ENCODE peak calls at places on chromosomes 7 and 10, in six cellular contexts. V, Q, U, F, S and M are unnamed samples.

GRCh38 chr10:61100882-61101281 is 156.9 kb upstream of the RHOBTB1 start:
- DNase-seq in V (no peak), U (no peak), S (no peak), Q (no peak), F (no peak), M (no peak)

GRCh38 chr10:32746869-32747268 is 211.2 kb downstream of the ITGB1 start:
- DNase-seq in Q (peak; percentile 35), F (no peak), S (no peak), V (no peak), U (no peak), M (no peak)

GRCh38 chr7:140176271-140176701 is 497 bp downstream of the KDM7A start:
- DNase-seq in S (peak; percentile 26), V (peak; percentile 14), U (peak; percentile 35), F (no peak), Q (peak; percentile 67), M (no peak)

GRCh38 chr10:127048630-127049029 is 143.4 kb downstream of the DOCK1 start:
- DNase-seq in Q (no peak), U (no peak), V (no peak), S (no peak), F (no peak), M (no peak)

GRCh38 chr10:92880233-92880861 is 32.0 kb downstream of the EXOC6 start:
- DNase-seq in V (peak; percentile 71), Q (no peak), F (peak; percentile 42), U (no peak), S (no peak), M (no peak)

GRCh38 chr7:17651926-17652385 is 288.3 kb downstream of the SNX13 start:
- DNase-seq in V (peak; percentile 78), F (peak; percentile 63), Q (no peak), U (no peak), S (no peak), M (no peak)

GRCh38 chr7:19565602-19566001 is 143.2 kb downstream of the POLR1F start:
- DNase-seq in V (no peak), U (no peak), S (no peak), Q (no peak), F (no peak), M (no peak)

GRCh38 chr7:6261699-6262098 is 10.7 kb downstream of the CYTH3 start:
- DNase-seq in U (no peak), V (no peak), Q (no peak), F (no peak), S (no peak), M (no peak)

GRCh38 chr7:31811650-31812461 is 124.8 kb downstream of the PPP1R17 start:
- DNase-seq in F (no peak), S (no peak), U (no peak), Q (no peak), V (peak; percentile 97), M (no peak)

GRCh38 chr10:12635127-12635541 is 285.8 kb downstream of the CAMK1D start:
- DNase-seq in F (peak; percentile 37), Q (no peak), S (no peak), U (no peak), V (peak; percentile 73), M (no peak)

GRCh38 chr7:24328050-24328449 is 44.1 kb downstream of the NPY start:
- DNase-seq in F (no peak), Q (no peak), V (peak; percentile 75), S (no peak), U (no peak), M (no peak)

GRCh38 chr10:770975-771374 is 81.5 kb upstream of the DIP2C start:
- DNase-seq in S (no peak), F (no peak), Q (no peak), V (no peak), U (no peak), M (peak; percentile 10)

GRCh38 chr10:51301644-51302043 is 227.4 kb downstream of the PRKG1 start:
- DNase-seq in F (peak; percentile 74), Q (no peak), U (no peak), V (peak; percentile 51), S (no peak), M (no peak)

GRCh38 chr10:3067045-3067858 is at the start of gene PFKP:
- DNase-seq in V (peak; percentile 24), U (peak; percentile 50), F (no peak), Q (peak; percentile 79), S (peak; percentile 38), M (peak; percentile 72)

GRCh38 chr10:3067859-3068179 is 471 bp downstream of the PFKP start:
- DNase-seq in U (no peak), V (peak; percentile 31), Q (no peak), S (no peak), F (no peak), M (peak; percentile 29)

GRCh38 chr10:3065622-3066021 is 1.7 kb upstream of the PFKP start:
- DNase-seq in U (peak; percentile 36), Q (no peak), S (no peak), F (no peak), V (no peak), M (no peak)

GRCh38 chr10:3068201-3068967 is 1.0 kb downstream of the PFKP start:
- DNase-seq in F (peak; percentile 48), V (peak; percentile 80), U (peak; percentile 71), S (peak; percentile 58), Q (peak; percentile 84), M (peak; percentile 62)

DNA sequence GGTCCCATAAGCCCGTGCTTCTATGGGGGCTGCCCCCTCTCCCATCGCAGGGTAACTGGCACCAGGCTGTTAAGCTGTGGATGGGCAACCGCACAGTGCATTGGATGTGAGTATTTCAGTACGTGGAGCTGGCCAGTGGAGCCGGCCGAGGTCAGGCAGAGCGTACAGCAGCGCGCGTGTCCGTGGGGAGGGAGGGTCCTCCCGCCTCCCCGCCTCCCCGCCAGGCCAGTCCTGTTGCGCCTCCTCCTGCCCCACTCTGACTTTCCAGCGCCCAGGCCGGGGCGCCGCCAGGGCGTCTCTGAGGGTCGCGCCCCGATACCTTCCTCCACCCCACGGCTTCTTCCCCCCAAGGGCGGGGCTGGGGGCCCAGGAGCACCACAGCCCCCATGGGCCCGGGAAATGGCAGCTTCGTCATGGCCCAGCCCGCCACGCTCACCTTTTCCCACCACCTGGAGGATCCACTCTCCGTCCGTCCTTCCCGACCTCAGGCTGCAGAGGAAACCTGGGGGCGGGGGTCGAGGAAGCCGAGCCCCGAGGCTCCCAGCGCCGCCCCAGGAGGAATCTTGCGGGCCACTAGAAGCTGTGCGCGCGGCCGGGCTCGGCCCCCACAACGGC is 924 bp upstream of the PFKP start:
- DNase-seq in U (peak; percentile 47), V (no peak), F (no peak), S (no peak), Q (no peak), M (no peak)
- H3K4me3 ChIP-seq in U (peak overlapping the region; percentile 87), V (peak overlapping the region; percentile 62), F (peak overlapping the region; percentile 83), S (no peak overlapping the region), Q (peak overlapping the region; percentile 86), M (peak overlapping the region; percentile 82)

GRCh38 chr7:12884033-12884432 is 196.6 kb downstream of the ARL4A start:
- DNase-seq in S (no peak), Q (no peak), U (no peak), V (no peak), F (no peak), M (no peak)
- H3K4me3 ChIP-seq in S (no peak overlapping the region), Q (no peak overlapping the region), U (no peak overlapping the region), V (no peak overlapping the region), F (no peak overlapping the region), M (no peak overlapping the region)

DNA sequence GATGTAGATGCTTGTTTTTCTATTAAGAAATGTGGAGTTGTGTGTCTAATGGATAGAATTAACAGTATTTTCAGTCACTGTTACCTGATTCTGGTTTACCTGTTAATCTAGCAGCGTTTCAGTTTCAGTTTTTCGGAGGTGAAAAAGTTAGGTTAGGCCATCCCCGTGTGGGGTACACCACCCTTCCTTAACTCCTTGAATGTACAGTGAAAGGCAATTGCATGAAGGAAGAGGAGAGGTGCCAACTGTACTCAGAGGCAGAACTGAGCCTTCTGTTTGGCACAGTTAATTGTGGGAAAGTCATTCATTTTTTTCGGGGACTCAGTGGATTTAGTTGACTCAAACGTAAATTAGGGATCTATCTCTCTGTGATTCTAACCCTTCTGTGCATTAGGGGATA is 35.6 kb downstream of the RPA3 start:
- DNase-seq in Q (no peak), S (no peak), V (no peak), F (no peak), U (no peak), M (no peak)
- H3K4me3 ChIP-seq in Q (no peak overlapping the region), S (no peak overlapping the region), V (no peak overlapping the region), F (no peak overlapping the region), U (no peak overlapping the region), M (no peak overlapping the region)

GRCh38 chr7:50791363-50791762 is 8.7 kb upstream of the GRB10 start:
- DNase-seq in F (no peak), S (no peak), U (no peak), V (no peak), Q (no peak), M (no peak)
- H3K4me3 ChIP-seq in F (peak overlapping the region; percentile 80), S (peak overlapping the region; percentile 30), U (peak overlapping the region; percentile 72), V (peak overlapping the region; percentile 81), Q (peak overlapping the region; percentile 94), M (no peak overlapping the region)